ENCODE peak calls at places on chromosomes 3 and 15, in ten cellular contexts. One of them, this sample, is unnamed.

GRCh38 chr15:73317651-73318462 is 50.9 kb downstream of the HCN4 start:
- DNase-seq in AG09309: no peak
- DNase-seq in lower leg skin: peak; percentile 80
- DNase-seq in cardiac fibroblast: no peak
- DNase-seq in IMR-90: no peak
- DNase-seq in transverse colon: no peak
- DNase-seq in fibroblast of mammary gland: no peak
- DNase-seq in ascending aorta: no peak
- DNase-seq in sigmoid colon: no peak
- DNase-seq in HCT116: no peak
- DNase-seq in this sample: no peak

GRCh38 chr3:88101142-88101541 is 42.1 kb downstream of the ZNF654 start:
- DNase-seq in AG09309: no peak
- DNase-seq in lower leg skin: no peak
- DNase-seq in cardiac fibroblast: no peak
- DNase-seq in IMR-90: no peak
- DNase-seq in transverse colon: no peak
- DNase-seq in fibroblast of mammary gland: no peak
- DNase-seq in ascending aorta: no peak
- DNase-seq in sigmoid colon: no peak
- DNase-seq in HCT116: no peak
- DNase-seq in this sample: no peak

GRCh38 chr3:113193298-113193697 is 18.1 kb upstream of the BOC start:
- DNase-seq in AG09309: no peak
- DNase-seq in lower leg skin: no peak
- DNase-seq in cardiac fibroblast: peak; percentile 30
- DNase-seq in IMR-90: no peak
- DNase-seq in transverse colon: no peak
- DNase-seq in fibroblast of mammary gland: no peak
- DNase-seq in ascending aorta: no peak
- DNase-seq in sigmoid colon: peak; percentile 80
- DNase-seq in HCT116: no peak
- DNase-seq in this sample: no peak

GRCh38 chr3:41118461-41119385 is 80.6 kb upstream of the CTNNB1 start:
- DNase-seq in AG09309: no peak
- DNase-seq in lower leg skin: no peak
- DNase-seq in cardiac fibroblast: no peak
- DNase-seq in IMR-90: no peak
- DNase-seq in transverse colon: peak; percentile 59
- DNase-seq in fibroblast of mammary gland: no peak
- DNase-seq in ascending aorta: no peak
- DNase-seq in sigmoid colon: no peak
- DNase-seq in HCT116: no peak
- DNase-seq in this sample: no peak

GRCh38 chr3:193129607-193130006 is 111.4 kb upstream of the PLAAT1 start:
- DNase-seq in AG09309: no peak
- DNase-seq in lower leg skin: no peak
- DNase-seq in cardiac fibroblast: no peak
- DNase-seq in IMR-90: no peak
- DNase-seq in transverse colon: no peak
- DNase-seq in fibroblast of mammary gland: no peak
- DNase-seq in ascending aorta: no peak
- DNase-seq in sigmoid colon: no peak
- DNase-seq in HCT116: no peak
- DNase-seq in this sample: no peak

GRCh38 chr15:74723754-74724334 is 1.5 kb downstream of the CYP1A1 start:
- DNase-seq in AG09309: no peak
- DNase-seq in lower leg skin: no peak
- DNase-seq in cardiac fibroblast: peak; percentile 68
- DNase-seq in IMR-90: peak; percentile 46
- DNase-seq in transverse colon: no peak
- DNase-seq in fibroblast of mammary gland: peak; percentile 31
- DNase-seq in ascending aorta: no peak
- DNase-seq in sigmoid colon: no peak
- DNase-seq in HCT116: peak; percentile 77
- DNase-seq in this sample: peak; percentile 46

GRCh38 chr15:38698215-38698614 is 133.6 kb upstream of the RASGRP1 start:
- DNase-seq in AG09309: no peak
- DNase-seq in lower leg skin: no peak
- DNase-seq in cardiac fibroblast: no peak
- DNase-seq in IMR-90: no peak
- DNase-seq in transverse colon: no peak
- DNase-seq in fibroblast of mammary gland: no peak
- DNase-seq in ascending aorta: no peak
- DNase-seq in sigmoid colon: no peak
- DNase-seq in HCT116: no peak
- DNase-seq in this sample: no peak

GRCh38 chr3:106228271-106228670 is 359.5 kb upstream of the CBLB start:
- DNase-seq in AG09309: no peak
- DNase-seq in lower leg skin: no peak
- DNase-seq in cardiac fibroblast: no peak
- DNase-seq in IMR-90: no peak
- DNase-seq in transverse colon: no peak
- DNase-seq in fibroblast of mammary gland: no peak
- DNase-seq in ascending aorta: no peak
- DNase-seq in sigmoid colon: no peak
- DNase-seq in HCT116: no peak
- DNase-seq in this sample: no peak

GRCh38 chr3:183500981-183501704 is 54.4 kb downstream of the KLHL6 start:
- DNase-seq in AG09309: no peak
- DNase-seq in lower leg skin: peak; percentile 75
- DNase-seq in cardiac fibroblast: no peak
- DNase-seq in IMR-90: no peak
- DNase-seq in transverse colon: no peak
- DNase-seq in fibroblast of mammary gland: no peak
- DNase-seq in ascending aorta: no peak
- DNase-seq in sigmoid colon: no peak
- DNase-seq in HCT116: no peak
- DNase-seq in this sample: no peak

GRCh38 chr3:157355276-157355675 is 81.4 kb upstream of the PTX3 start:
- DNase-seq in AG09309: no peak
- DNase-seq in lower leg skin: no peak
- DNase-seq in cardiac fibroblast: no peak
- DNase-seq in IMR-90: no peak
- DNase-seq in transverse colon: no peak
- DNase-seq in fibroblast of mammary gland: no peak
- DNase-seq in ascending aorta: no peak
- DNase-seq in sigmoid colon: no peak
- DNase-seq in HCT116: no peak
- DNase-seq in this sample: no peak
- TF ChIP-seq CTCF in AG09309: no peak
- TF ChIP-seq CTCF in lower leg skin: no peak
- TF ChIP-seq CTCF in cardiac fibroblast: no peak
- TF ChIP-seq CTCF in IMR-90: no peak
- TF ChIP-seq CTCF in transverse colon: no peak
- TF ChIP-seq CTCF in fibroblast of mammary gland: no peak
- TF ChIP-seq CTCF in ascending aorta: no peak
- TF ChIP-seq CTCF in sigmoid colon: no peak
- TF ChIP-seq CTCF in HCT116: no peak
- TF ChIP-seq CTCF in this sample: no peak

DNA sequence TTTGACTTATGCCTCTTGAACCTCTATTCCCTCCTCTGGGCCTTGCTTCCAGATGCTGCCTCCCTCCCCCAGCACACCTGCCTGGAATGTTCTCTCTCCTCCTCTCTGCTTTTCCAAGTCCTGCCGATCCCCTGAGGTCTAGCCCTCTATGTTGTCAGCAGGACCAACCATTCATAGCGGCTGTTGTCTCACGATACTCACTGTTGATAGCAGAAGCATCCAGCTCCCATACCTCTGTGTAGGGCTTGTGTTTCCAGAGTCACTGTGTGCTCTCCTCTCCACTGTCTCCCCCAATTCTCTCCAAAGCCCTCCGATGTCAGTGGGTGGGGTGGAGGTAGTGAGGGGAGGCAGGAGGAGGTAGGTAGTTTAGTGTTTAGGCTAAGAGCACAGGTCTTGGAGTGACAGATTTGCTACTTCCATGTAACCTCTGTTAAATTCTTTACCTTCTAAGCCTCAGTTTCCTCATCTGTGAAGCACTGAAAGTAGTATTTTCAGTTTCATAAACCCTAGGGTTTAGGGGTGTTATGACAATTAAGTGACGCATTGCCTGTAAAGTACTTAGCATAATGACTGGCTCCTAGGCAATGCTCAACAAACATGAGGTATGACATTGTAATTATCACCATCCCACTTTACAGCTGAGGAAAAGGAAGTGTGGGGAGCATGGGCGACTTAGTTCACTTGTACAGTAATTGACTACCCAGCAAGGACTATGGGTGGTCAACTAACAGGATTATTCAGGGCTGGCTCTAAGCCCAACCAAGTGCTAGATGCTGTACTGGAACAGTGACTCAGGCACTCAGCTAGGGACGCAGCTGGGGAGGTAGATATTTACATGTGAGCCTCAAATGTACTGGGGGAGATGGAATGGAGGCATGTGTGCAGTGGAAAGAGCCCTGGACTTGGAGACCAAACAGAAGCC is 122.8 kb downstream of the CACNA1D start:
- DNase-seq in AG09309: no peak
- DNase-seq in lower leg skin: no peak
- DNase-seq in cardiac fibroblast: no peak
- DNase-seq in IMR-90: no peak
- DNase-seq in transverse colon: no peak
- DNase-seq in fibroblast of mammary gland: peak; percentile 5
- DNase-seq in ascending aorta: no peak
- DNase-seq in sigmoid colon: no peak
- DNase-seq in HCT116: no peak
- DNase-seq in this sample: no peak
- H3K4me3 ChIP-seq in AG09309: no peak overlapping the region
- H3K4me3 ChIP-seq in lower leg skin: no peak overlapping the region
- H3K4me3 ChIP-seq in cardiac fibroblast: no peak overlapping the region
- H3K4me3 ChIP-seq in IMR-90: no peak overlapping the region
- H3K4me3 ChIP-seq in transverse colon: no peak overlapping the region
- H3K4me3 ChIP-seq in fibroblast of mammary gland: no peak overlapping the region
- H3K4me3 ChIP-seq in ascending aorta: no peak overlapping the region
- H3K4me3 ChIP-seq in sigmoid colon: no peak overlapping the region
- H3K4me3 ChIP-seq in HCT116: no peak overlapping the region
- H3K4me3 ChIP-seq in this sample: no peak overlapping the region

DNA sequence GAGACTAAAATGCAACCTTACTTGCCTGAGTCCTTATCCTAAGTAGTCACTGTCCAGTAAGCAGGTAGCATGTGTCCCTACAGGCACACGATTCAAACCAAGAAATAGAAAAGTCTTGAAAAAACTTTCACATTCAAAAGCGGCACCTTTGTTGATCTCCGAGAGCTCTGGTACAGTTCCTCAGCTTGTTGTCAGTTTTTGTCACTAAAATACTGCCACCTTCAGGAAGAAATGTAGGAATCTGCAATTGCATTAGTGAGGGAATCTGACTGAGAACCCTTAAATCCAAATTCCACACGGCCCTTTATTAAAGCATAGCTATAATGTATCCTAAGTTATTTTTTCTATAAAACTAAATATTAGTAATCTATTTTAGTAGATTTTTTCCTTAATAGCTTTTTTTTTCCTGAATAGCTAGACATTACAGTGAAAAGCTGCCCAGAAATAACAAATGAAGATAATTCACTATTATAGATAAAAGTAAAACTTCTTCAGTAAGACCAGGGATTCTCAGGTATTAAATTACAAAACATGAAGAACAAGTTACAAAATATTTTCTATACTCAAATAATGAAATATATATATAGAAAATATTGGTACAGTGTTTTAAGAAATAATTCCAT is 44.0 kb downstream of the CCDC54 start:
- DNase-seq in AG09309: no peak
- DNase-seq in lower leg skin: no peak
- DNase-seq in cardiac fibroblast: peak; percentile 81
- DNase-seq in IMR-90: peak; percentile 74
- DNase-seq in transverse colon: no peak
- DNase-seq in fibroblast of mammary gland: peak; percentile 79
- DNase-seq in ascending aorta: no peak
- DNase-seq in sigmoid colon: no peak
- DNase-seq in HCT116: peak; percentile 67
- DNase-seq in this sample: peak; percentile 76
- TF ChIP-seq CTCF in AG09309: peak; percentile 68
- TF ChIP-seq CTCF in lower leg skin: no peak
- TF ChIP-seq CTCF in cardiac fibroblast: peak; percentile 59
- TF ChIP-seq CTCF in IMR-90: peak; percentile 75
- TF ChIP-seq CTCF in transverse colon: peak; percentile 52
- TF ChIP-seq CTCF in fibroblast of mammary gland: peak; percentile 69
- TF ChIP-seq CTCF in ascending aorta: peak; percentile 50
- TF ChIP-seq CTCF in sigmoid colon: peak; percentile 38
- TF ChIP-seq CTCF in HCT116: peak; percentile 61
- TF ChIP-seq CTCF in this sample: peak; percentile 81

GRCh38 chr3:148077318-148077923 is 620.3 kb upstream of the AGTR1 start:
- DNase-seq in AG09309: no peak
- DNase-seq in lower leg skin: no peak
- DNase-seq in cardiac fibroblast: peak; percentile 49
- DNase-seq in IMR-90: peak; percentile 28
- DNase-seq in transverse colon: no peak
- DNase-seq in fibroblast of mammary gland: peak; percentile 48
- DNase-seq in ascending aorta: no peak
- DNase-seq in sigmoid colon: no peak
- DNase-seq in HCT116: peak; percentile 26
- DNase-seq in this sample: peak; percentile 21

GRCh38 chr3:148077951-148078350 is 619.8 kb upstream of the AGTR1 start:
- DNase-seq in AG09309: no peak
- DNase-seq in lower leg skin: no peak
- DNase-seq in cardiac fibroblast: no peak
- DNase-seq in IMR-90: no peak
- DNase-seq in transverse colon: no peak
- DNase-seq in fibroblast of mammary gland: no peak
- DNase-seq in ascending aorta: no peak
- DNase-seq in sigmoid colon: no peak
- DNase-seq in HCT116: no peak
- DNase-seq in this sample: no peak

GRCh38 chr3:148081926-148082325 is 615.8 kb upstream of the AGTR1 start:
- DNase-seq in AG09309: no peak
- DNase-seq in lower leg skin: no peak
- DNase-seq in cardiac fibroblast: no peak
- DNase-seq in IMR-90: no peak
- DNase-seq in transverse colon: no peak
- DNase-seq in fibroblast of mammary gland: no peak
- DNase-seq in ascending aorta: no peak
- DNase-seq in sigmoid colon: no peak
- DNase-seq in HCT116: no peak
- DNase-seq in this sample: no peak

GRCh38 chr3:148078659-148079058 is 619.0 kb upstream of the AGTR1 start:
- DNase-seq in AG09309: no peak
- DNase-seq in lower leg skin: no peak
- DNase-seq in cardiac fibroblast: peak; percentile 5
- DNase-seq in IMR-90: no peak
- DNase-seq in transverse colon: no peak
- DNase-seq in fibroblast of mammary gland: no peak
- DNase-seq in ascending aorta: no peak
- DNase-seq in sigmoid colon: no peak
- DNase-seq in HCT116: no peak
- DNase-seq in this sample: peak; percentile 12

GRCh38 chr3:148079370-148079769 is 618.3 kb upstream of the AGTR1 start:
- DNase-seq in AG09309: no peak
- DNase-seq in lower leg skin: no peak
- DNase-seq in cardiac fibroblast: peak; percentile 10
- DNase-seq in IMR-90: no peak
- DNase-seq in transverse colon: peak; percentile 8
- DNase-seq in fibroblast of mammary gland: no peak
- DNase-seq in ascending aorta: no peak
- DNase-seq in sigmoid colon: peak; percentile 80
- DNase-seq in HCT116: no peak
- DNase-seq in this sample: peak; percentile 25
- H3K4me3 ChIP-seq in AG09309: no peak overlapping the region
- H3K4me3 ChIP-seq in lower leg skin: no peak overlapping the region
- H3K4me3 ChIP-seq in cardiac fibroblast: no peak overlapping the region
- H3K4me3 ChIP-seq in IMR-90: no peak overlapping the region
- H3K4me3 ChIP-seq in transverse colon: no peak overlapping the region
- H3K4me3 ChIP-seq in fibroblast of mammary gland: no peak overlapping the region
- H3K4me3 ChIP-seq in ascending aorta: no peak overlapping the region
- H3K4me3 ChIP-seq in sigmoid colon: no peak overlapping the region
- H3K4me3 ChIP-seq in HCT116: no peak overlapping the region
- H3K4me3 ChIP-seq in this sample: no peak overlapping the region